ENCODE peak calls at places on chromosomes 7 and 10, in four cellular contexts. T, K, G and F are unnamed samples.

GRCh38 chr10:102644646-102645387 is 538 bp downstream of the TRIM8 start:
- DNase-seq in T (peak), K (peak), G (peak), F (peak)

GRCh38 chr10:9613338-9613737 is 1404.3 kb upstream of the CELF2 start:
- DNase-seq in T (no peak), K (no peak), G (no peak), F (peak)

GRCh38 chr10:6203331-6204062 is 765 bp downstream of the PFKFB3 start:
- DNase-seq in T (peak), K (peak), G (peak), F (peak)

GRCh38 chr10:80108576-80109239 is 23.8 kb upstream of the PLAC9 start:
- DNase-seq in T (no peak), K (no peak), G (no peak), F (no peak)

GRCh38 chr7:131908719-131909118 is 352.3 kb upstream of the PODXL start:
- DNase-seq in T (no peak), K (no peak), G (no peak), F (no peak)

GRCh38 chr7:2115739-2116065 is 117.0 kb downstream of the MAD1L1 start:
- DNase-seq in T (no peak), K (no peak), G (no peak), F (no peak)

GRCh38 chr10:59002011-59002410 is 174.4 kb upstream of the PHYHIPL start:
- DNase-seq in T (no peak), K (no peak), G (no peak), F (no peak)

GRCh38 chr7:143222782-143223181 is 945 bp downstream of the TAS2R40 start:
- DNase-seq in T (no peak), K (no peak), G (no peak), F (no peak)